ENCODE peak calls at places on chromosomes 3 and 15, in four cellular contexts. One of them, this sample, is unnamed.

GRCh38 chr3:132871956-132872355 is 149.7 kb upstream of the NPHP3 start:
- DNase-seq in foreskin fibroblast: no peak
- DNase-seq in activated CD8-positive, alpha-beta memory T cell treated with anti-CD3 and anti-CD28 coated beads for 4 hours: no peak
- DNase-seq in left colon: no peak
- DNase-seq in this sample: no peak

GRCh38 chr15:66287461-66288055 is 5.8 kb upstream of the DIS3L start:
- DNase-seq in foreskin fibroblast: no peak
- DNase-seq in activated CD8-positive, alpha-beta memory T cell treated with anti-CD3 and anti-CD28 coated beads for 4 hours: no peak
- DNase-seq in left colon: no peak
- DNase-seq in this sample: peak

GRCh38 chr15:101476756-101477155 is 12.8 kb downstream of the PCSK6 start:
- DNase-seq in foreskin fibroblast: no peak
- DNase-seq in activated CD8-positive, alpha-beta memory T cell treated with anti-CD3 and anti-CD28 coated beads for 4 hours: no peak
- DNase-seq in left colon: no peak
- DNase-seq in this sample: no peak

GRCh38 chr3:69182588-69183299 is 60.3 kb upstream of the LMOD3 start:
- DNase-seq in foreskin fibroblast: peak
- DNase-seq in activated CD8-positive, alpha-beta memory T cell treated with anti-CD3 and anti-CD28 coated beads for 4 hours: no peak
- DNase-seq in left colon: no peak
- DNase-seq in this sample: no peak

GRCh38 chr3:83477563-83477962 is 1481.2 kb upstream of the CADM2 start:
- DNase-seq in foreskin fibroblast: no peak
- DNase-seq in activated CD8-positive, alpha-beta memory T cell treated with anti-CD3 and anti-CD28 coated beads for 4 hours: no peak
- DNase-seq in left colon: no peak
- DNase-seq in this sample: no peak

GRCh38 chr3:34312684-34313083 is 514.3 kb downstream of the PDCD6IP start:
- DNase-seq in foreskin fibroblast: no peak
- DNase-seq in activated CD8-positive, alpha-beta memory T cell treated with anti-CD3 and anti-CD28 coated beads for 4 hours: no peak
- DNase-seq in left colon: no peak
- DNase-seq in this sample: no peak

GRCh38 chr3:152320201-152320617 is 51.5 kb downstream of the MBNL1 start:
- DNase-seq in foreskin fibroblast: no peak
- DNase-seq in activated CD8-positive, alpha-beta memory T cell treated with anti-CD3 and anti-CD28 coated beads for 4 hours: no peak
- DNase-seq in left colon: no peak
- DNase-seq in this sample: no peak

GRCh38 chr3:42749753-42750231 is 23.3 kb downstream of the CCDC13 start:
- DNase-seq in foreskin fibroblast: peak
- DNase-seq in activated CD8-positive, alpha-beta memory T cell treated with anti-CD3 and anti-CD28 coated beads for 4 hours: no peak
- DNase-seq in left colon: no peak
- DNase-seq in this sample: no peak

GRCh38 chr15:73352082-73352481 is 16.7 kb downstream of the HCN4 start:
- DNase-seq in foreskin fibroblast: no peak
- DNase-seq in activated CD8-positive, alpha-beta memory T cell treated with anti-CD3 and anti-CD28 coated beads for 4 hours: no peak
- DNase-seq in left colon: no peak
- DNase-seq in this sample: no peak

GRCh38 chr3:122555275-122556071 is 8.6 kb downstream of the PARP9 start:
- DNase-seq in foreskin fibroblast: no peak
- DNase-seq in activated CD8-positive, alpha-beta memory T cell treated with anti-CD3 and anti-CD28 coated beads for 4 hours: no peak
- DNase-seq in left colon: no peak
- DNase-seq in this sample: no peak

GRCh38 chr15:56059716-56060115 is 66.3 kb upstream of the NEDD4 start:
- DNase-seq in foreskin fibroblast: no peak
- DNase-seq in activated CD8-positive, alpha-beta memory T cell treated with anti-CD3 and anti-CD28 coated beads for 4 hours: no peak
- DNase-seq in left colon: no peak
- DNase-seq in this sample: no peak

GRCh38 chr3:49554639-49555265 is 475 bp downstream of the BSN start:
- DNase-seq in foreskin fibroblast: peak
- DNase-seq in activated CD8-positive, alpha-beta memory T cell treated with anti-CD3 and anti-CD28 coated beads for 4 hours: no peak
- DNase-seq in left colon: peak
- DNase-seq in this sample: no peak

GRCh38 chr3:26353052-26353451 is 269.5 kb upstream of the LRRC3B start:
- DNase-seq in foreskin fibroblast: no peak
- DNase-seq in activated CD8-positive, alpha-beta memory T cell treated with anti-CD3 and anti-CD28 coated beads for 4 hours: no peak
- DNase-seq in left colon: no peak
- DNase-seq in this sample: no peak

GRCh38 chr3:186990878-186991308 is 60.6 kb downstream of the ST6GAL1 start:
- DNase-seq in foreskin fibroblast: no peak
- DNase-seq in activated CD8-positive, alpha-beta memory T cell treated with anti-CD3 and anti-CD28 coated beads for 4 hours: no peak
- DNase-seq in left colon: no peak
- DNase-seq in this sample: no peak

GRCh38 chr3:194333212-194333980 is 17.7 kb downstream of the CPN2 start:
- DNase-seq in foreskin fibroblast: peak
- DNase-seq in activated CD8-positive, alpha-beta memory T cell treated with anti-CD3 and anti-CD28 coated beads for 4 hours: peak
- DNase-seq in left colon: peak
- DNase-seq in this sample: no peak

GRCh38 chr3:100521439-100521845 is 29.0 kb downstream of the TMEM45A start:
- DNase-seq in foreskin fibroblast: no peak
- DNase-seq in activated CD8-positive, alpha-beta memory T cell treated with anti-CD3 and anti-CD28 coated beads for 4 hours: no peak
- DNase-seq in left colon: no peak
- DNase-seq in this sample: no peak

GRCh38 chr15:31360843-31361763 is 34.5 kb downstream of the KLF13 start:
- DNase-seq in foreskin fibroblast: no peak
- DNase-seq in activated CD8-positive, alpha-beta memory T cell treated with anti-CD3 and anti-CD28 coated beads for 4 hours: peak
- DNase-seq in left colon: peak
- DNase-seq in this sample: peak

GRCh38 chr15:49145651-49146609 is 9.5 kb downstream of the COPS2 start:
- DNase-seq in foreskin fibroblast: peak
- DNase-seq in activated CD8-positive, alpha-beta memory T cell treated with anti-CD3 and anti-CD28 coated beads for 4 hours: no peak
- DNase-seq in left colon: peak
- DNase-seq in this sample: peak

GRCh38 chr3:120816728-120817127 is 74.2 kb downstream of the GTF2E1 start:
- DNase-seq in foreskin fibroblast: no peak
- DNase-seq in activated CD8-positive, alpha-beta memory T cell treated with anti-CD3 and anti-CD28 coated beads for 4 hours: no peak
- DNase-seq in left colon: no peak
- DNase-seq in this sample: no peak

GRCh38 chr3:5806192-5806591 is 618.7 kb downstream of the EDEM1 start:
- DNase-seq in foreskin fibroblast: no peak
- DNase-seq in activated CD8-positive, alpha-beta memory T cell treated with anti-CD3 and anti-CD28 coated beads for 4 hours: no peak
- DNase-seq in left colon: no peak
- DNase-seq in this sample: no peak

This sample was measured in NCI-H1436.